ENCODE peak calls at places on chromosomes 4 and X, in ten cellular contexts. Q is tibial nerve, A is ovary, D is A549, H is IMR-90, U is heart left ventricle, F is esophagus squamous epithelium, C is testis, R is right lobe of liver, B is HCT116. J is an unnamed sample.

GRCh38 chrX:153317996-153318722 is 3.4 kb downstream of the PNMA6F start:
- DNase-seq in Q (no peak), U (no peak), B (no peak), H (no peak), R (no peak), D (no peak), C (no peak), F (no peak), A (no peak), J (no peak)

GRCh38 chr4:48831532-48832015 is 686 bp downstream of the OCIAD1 start:
- DNase-seq in Q (no peak), D (no peak), B (no peak), C (no peak), R (no peak), H (peak; percentile 16), F (no peak), A (no peak), U (no peak), J (no peak)

GRCh38 chrX:56564921-56565861 is 1.8 kb downstream of the UBQLN2 start:
- DNase-seq in F (no peak), U (no peak), R (no peak), Q (no peak), D (peak; percentile 2), A (peak; percentile 19), C (peak; percentile 13), B (no peak), H (peak; percentile 5), J (no peak)

GRCh38 chr4:185255868-185256267 is 46.5 kb downstream of the SNX25 start:
- DNase-seq in R (no peak), B (no peak), F (no peak), D (no peak), C (no peak), Q (no peak), U (no peak), A (no peak), H (no peak), J (no peak)

GRCh38 chrX:32592786-32593185 is 618.6 kb downstream of the DMD start:
- DNase-seq in Q (no peak), B (no peak), U (peak; percentile 28), A (no peak), R (no peak), F (no peak), H (no peak), C (no peak), D (no peak), J (no peak)

GRCh38 chrX:115333446-115333845 is 43.9 kb downstream of the LUZP4 start:
- DNase-seq in B (no peak), C (no peak), D (no peak), F (no peak), U (no peak), H (peak; percentile 7), R (no peak), A (no peak), Q (no peak), J (no peak)

GRCh38 chrX:19747672-19748610 is 139.5 kb downstream of the SH3KBP1 start:
- DNase-seq in B (no peak), H (no peak), F (no peak), R (no peak), U (peak; percentile 22), Q (no peak), A (no peak), C (no peak), D (no peak), J (no peak)

GRCh38 chr4:66840178-66840577 is 705.1 kb downstream of the CENPC start:
- DNase-seq in D (no peak), H (no peak), C (no peak), F (no peak), Q (no peak), R (no peak), B (no peak), U (no peak), A (no peak), J (no peak)

GRCh38 chrX:43813898-43814297 is 68.4 kb downstream of the MAOB start:
- DNase-seq in R (no peak), H (no peak), A (no peak), U (no peak), B (peak; percentile 10), C (no peak), Q (no peak), F (no peak), D (peak; percentile 29), J (no peak)

GRCh38 chrX:23907106-23907495 is 637 bp downstream of the APOO start:
- DNase-seq in F (no peak), A (no peak), R (no peak), B (no peak), D (no peak), U (no peak), C (no peak), Q (no peak), H (no peak), J (no peak)

GRCh38 chr4:186081202-186081807 is 12.3 kb downstream of the TLR3 start:
- DNase-seq in A (no peak), U (no peak), F (no peak), D (no peak), Q (no peak), B (no peak), R (no peak), C (no peak), H (no peak), J (no peak)

GRCh38 chr4:112284662-112285411 is 867 bp downstream of the TIFA start:
- DNase-seq in C (peak; percentile 30), R (peak; percentile 61), Q (no peak), H (peak; percentile 24), A (peak; percentile 43), D (no peak), F (no peak), U (no peak), B (no peak), J (peak; percentile 56)

GRCh38 chrX:109880629-109881028 is 122.3 kb upstream of the TMEM164 start:
- DNase-seq in H (no peak), B (no peak), D (no peak), U (no peak), C (no peak), A (no peak), Q (no peak), R (no peak), F (no peak), J (no peak)

GRCh38 chr4:138938371-138938699 is 77.2 kb upstream of the NOCT start:
- DNase-seq in C (no peak), B (peak; percentile 27), H (peak; percentile 65), Q (no peak), F (no peak), A (no peak), R (no peak), D (peak; percentile 56), U (no peak), J (no peak)

GRCh38 chrX:262391-262909 is 18.7 kb upstream of the PLCXD1 start:
- DNase-seq in Q (no peak), B (no peak), A (peak; percentile 10), F (no peak), R (no peak), U (no peak), D (peak; percentile 70), C (no peak), H (no peak), J (no peak)

GRCh38 chr4:148059617-148060180 is 327.8 kb downstream of the ARHGAP10 start:
- DNase-seq in U (peak; percentile 66), D (no peak), F (no peak), C (no peak), Q (no peak), H (no peak), A (no peak), B (no peak), R (no peak), J (peak; percentile 82)
- H3K4me1 ChIP-seq in U (peaks cover 60% of the 10 kb centered on the region), D (no peaks in the 10 kb centered on the region), F (no peaks in the 10 kb centered on the region), C (no peaks in the 10 kb centered on the region), Q (no peaks in the 10 kb centered on the region), H (peaks cover 2% of the 10 kb centered on the region), A (no peaks in the 10 kb centered on the region), B (no peaks in the 10 kb centered on the region), R (peaks cover 54% of the 10 kb centered on the region), J (peaks cover 12% of the 10 kb centered on the region)

DNA sequence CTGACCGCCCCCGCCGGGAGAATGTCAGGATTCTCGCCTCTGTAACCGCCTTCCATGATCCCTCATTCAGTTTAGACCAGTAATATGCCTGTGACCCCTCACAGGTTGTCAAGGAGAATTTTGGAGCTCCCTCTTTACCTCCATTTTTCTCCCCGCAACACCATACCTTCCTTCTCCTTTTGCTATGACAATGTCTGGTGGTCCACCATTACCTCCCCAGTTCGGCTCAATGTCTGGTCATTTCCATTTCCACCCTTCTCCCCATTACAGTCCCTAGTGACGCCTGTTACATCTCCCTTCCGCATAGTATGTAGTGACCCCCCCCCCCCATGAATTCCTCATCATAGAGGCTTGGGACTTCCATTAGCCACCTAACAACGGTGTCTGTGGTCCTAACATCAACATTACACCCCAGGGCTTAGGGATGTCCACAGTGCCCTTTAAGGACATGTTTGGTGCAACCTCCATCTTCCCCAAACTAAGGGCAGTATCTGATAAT is 697 bp downstream of the ARAF start:
- DNase-seq in F (no peak), B (no peak), A (no peak), D (no peak), R (no peak), C (no peak), H (no peak), Q (no peak), U (no peak), J (no peak)
- TF ChIP-seq POLR2A in F (no peak), B (no peak), A (no peak), D (no peak), R (no peak), C (no peak), H (peak; percentile 74), Q (no peak), U (no peak), J (no peak)

GRCh38 chr4:169256856-169257756 is 13.7 kb downstream of the SH3RF1 start:
- DNase-seq in U (no peak), H (no peak), D (no peak), Q (no peak), B (no peak), F (no peak), R (no peak), C (no peak), A (no peak), J (no peak)
- H3K4me1 ChIP-seq in U (peaks cover 83% of the 10 kb centered on the region), H (peaks cover 31% of the 10 kb centered on the region), D (peaks cover 90% of the 10 kb centered on the region), Q (peaks cover 32% of the 10 kb centered on the region), B (peaks cover 68% of the 10 kb centered on the region), F (peaks cover 7% of the 10 kb centered on the region), R (peaks cover 50% of the 10 kb centered on the region), C (peaks cover 33% of the 10 kb centered on the region), A (peaks cover 18% of the 10 kb centered on the region), J (peaks cover 76% of the 10 kb centered on the region)

DNA sequence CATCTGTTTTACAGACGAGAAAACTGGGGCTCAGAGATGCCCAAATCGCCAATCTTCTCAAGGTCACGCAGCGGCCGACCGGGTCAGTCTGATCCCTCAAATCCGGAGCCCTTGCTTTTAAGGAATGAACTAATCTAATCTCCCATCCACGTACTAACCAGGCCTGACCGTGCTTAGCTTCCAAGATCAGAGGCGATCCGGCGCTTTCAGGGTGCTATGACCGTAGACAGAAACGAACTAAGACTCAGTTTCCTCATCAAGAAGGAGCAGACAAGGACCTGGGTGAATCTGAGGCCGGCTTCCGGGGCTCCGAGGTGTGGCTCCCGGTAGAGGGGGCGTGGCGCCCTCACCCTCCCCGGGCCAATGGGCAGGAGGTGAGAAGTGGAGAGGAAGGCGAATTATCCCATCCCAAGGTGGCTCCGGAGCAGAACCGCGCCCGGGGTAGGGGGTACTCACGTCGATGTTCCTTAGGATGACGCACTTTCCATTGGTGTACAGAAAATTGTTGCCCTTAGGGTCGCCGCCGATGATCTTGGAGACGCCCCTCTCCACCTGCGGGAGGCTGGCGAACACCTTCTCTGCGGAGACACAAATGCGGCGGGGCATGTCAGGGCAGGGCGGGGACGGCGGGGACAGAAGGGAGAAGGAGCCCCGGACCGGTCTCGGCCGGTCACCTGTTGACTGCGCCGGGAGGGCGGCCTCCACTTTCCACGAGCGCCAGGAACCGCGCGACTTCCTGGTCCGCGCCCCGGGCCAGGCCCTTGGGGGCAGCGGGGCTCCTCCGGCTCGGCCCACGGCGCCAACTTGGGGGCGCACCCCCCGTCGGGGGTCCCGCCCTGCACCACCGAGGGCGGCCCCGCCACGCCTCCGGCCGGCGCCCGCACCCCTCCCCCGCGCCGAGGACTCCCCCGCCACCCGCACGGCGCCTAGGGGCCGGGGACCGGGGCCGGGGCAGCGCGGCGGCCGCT is 658 bp downstream of the WDR1 start:
- DNase-seq in H (no peak), R (peak; percentile 78), Q (no peak), A (peak; percentile 68), C (peak; percentile 69), U (no peak), F (peak; percentile 55), B (peak; percentile 28), D (peak; percentile 52), J (peak; percentile 56)
- TF ChIP-seq POLR2A in H (no peak), R (peak; percentile 10), Q (no peak), A (no peak), C (no peak), U (no peak), F (no peak), B (no peak), D (no peak), J (no peak)

J was measured in body of pancreas.